ENCODE peak calls at places on chromosomes 7 and 10, in six cellular contexts. T, F, M, S, O and G are unnamed samples.

GRCh38 chr10:48501806-48502771 is 102.8 kb downstream of the ARHGAP22 start:
- DNase-seq in T (no peak), F (no peak), M (no peak), S (no peak), O (no peak), G (no peak)

GRCh38 chr7:101865031-101865824 is 47.8 kb downstream of the CUX1 start:
- DNase-seq in T (no peak), F (no peak), M (no peak), S (no peak), O (no peak), G (no peak)

GRCh38 chr7:116636997-116637396 is 35.0 kb upstream of the MET start:
- DNase-seq in T (no peak), F (no peak), M (no peak), S (no peak), O (no peak), G (no peak)

GRCh38 chr7:22586806-22587180 is 86.8 kb upstream of the STEAP1B start:
- DNase-seq in T (peak; percentile 78), F (peak; percentile 64), M (no peak), S (no peak), O (no peak), G (no peak)

GRCh38 chr10:93034426-93034825 is 26.2 kb upstream of the CYP26C1 start:
- DNase-seq in T (no peak), F (no peak), M (no peak), S (no peak), O (no peak), G (no peak)

GRCh38 chr7:140521426-140521825 is 42.1 kb upstream of the MKRN1 start:
- DNase-seq in T (peak; percentile 34), F (no peak), M (no peak), S (no peak), O (no peak), G (no peak)

GRCh38 chr7:7861211-7861633 is 107.4 kb upstream of the GLCCI1 start:
- DNase-seq in T (peak; percentile 40), F (peak; percentile 68), M (no peak), S (no peak), O (peak; percentile 11), G (no peak)

GRCh38 chr7:84506151-84506550 is 311.6 kb upstream of the SEMA3A start:
- DNase-seq in T (peak; percentile 70), F (no peak), M (no peak), S (no peak), O (peak; percentile 63), G (no peak)

GRCh38 chr7:2732959-2733584 is 45.1 kb downstream of the AMZ1 start:
- DNase-seq in T (peak; percentile 41), F (peak; percentile 78), M (no peak), S (no peak), O (no peak), G (no peak)

GRCh38 chr10:93573051-93573909 is 6.8 kb downstream of the FFAR4 start:
- DNase-seq in T (no peak), F (no peak), M (peak; percentile 75), S (no peak), O (no peak), G (peak; percentile 64)

GRCh38 chr10:9824546-9825164 is 1193.0 kb upstream of the CELF2 start:
- DNase-seq in T (no peak), F (no peak), M (no peak), S (no peak), O (no peak), G (no peak)

GRCh38 chr10:88999629-89000028 is 9.0 kb downstream of the FAS start:
- DNase-seq in T (no peak), F (no peak), M (no peak), S (no peak), O (peak; percentile 49), G (no peak)

GRCh38 chr7:143239822-143240221 is 18.0 kb downstream of the TAS2R40 start:
- DNase-seq in T (peak; percentile 31), F (no peak), M (no peak), S (no peak), O (peak; percentile 11), G (no peak)

GRCh38 chr10:15176269-15176668 is 7.8 kb upstream of the NMT2 start:
- DNase-seq in T (no peak), F (no peak), M (no peak), S (no peak), O (no peak), G (no peak)

GRCh38 chr10:77763453-77764430 is 126.1 kb upstream of the KCNMA1 start:
- DNase-seq in T (no peak), F (no peak), M (no peak), S (no peak), O (no peak), G (no peak)